ENCODE peak calls at places on chromosome 6, in four cellular contexts. One of them, this sample, is unnamed.

GRCh38 chr6:21808045-21808470 is 214.5 kb downstream of the SOX4 start:
- DNase-seq in AG09309: no peak
- DNase-seq in right lobe of liver: no peak
- DNase-seq in WTC11: no peak
- DNase-seq in this sample: no peak

GRCh38 chr6:36455486-36456027 is 12.8 kb downstream of the KCTD20 start:
- DNase-seq in AG09309: no peak
- DNase-seq in right lobe of liver: no peak
- DNase-seq in WTC11: no peak
- DNase-seq in this sample: peak

GRCh38 chr6:139943391-139943790 is 568.9 kb upstream of the CITED2 start:
- DNase-seq in right lobe of liver: no peak
- DNase-seq in AG09309: peak
- DNase-seq in WTC11: no peak
- DNase-seq in this sample: peak

GRCh38 chr6:15246217-15247211 is 645 bp downstream of the JARID2 start:
- DNase-seq in right lobe of liver: no peak
- DNase-seq in WTC11: no peak
- DNase-seq in AG09309: no peak
- DNase-seq in this sample: no peak

GRCh38 chr6:149560736-149561135 is 5.4 kb upstream of the GINM1 start:
- DNase-seq in right lobe of liver: no peak
- DNase-seq in WTC11: peak
- DNase-seq in AG09309: no peak
- DNase-seq in this sample: peak

GRCh38 chr6:127496471-127496870 is 22.7 kb downstream of the MTCL3 start:
- DNase-seq in AG09309: no peak
- DNase-seq in right lobe of liver: no peak
- DNase-seq in WTC11: no peak
- DNase-seq in this sample: no peak

GRCh38 chr6:166839569-166839968 is 116.8 kb downstream of the RNASET2 start:
- DNase-seq in right lobe of liver: no peak
- DNase-seq in AG09309: no peak
- DNase-seq in WTC11: no peak
- DNase-seq in this sample: no peak

GRCh38 chr6:51468704-51469103 is 618.7 kb downstream of the PKHD1 start:
- DNase-seq in right lobe of liver: no peak
- DNase-seq in WTC11: no peak
- DNase-seq in AG09309: no peak
- DNase-seq in this sample: no peak

GRCh38 chr6:94733066-94733465 is 844.3 kb upstream of the MANEA start:
- DNase-seq in WTC11: peak
- DNase-seq in right lobe of liver: no peak
- DNase-seq in AG09309: no peak
- DNase-seq in this sample: no peak
- TF ChIP-seq CTCF in WTC11: no peak
- TF ChIP-seq CTCF in right lobe of liver: no peak
- TF ChIP-seq CTCF in AG09309: no peak
- TF ChIP-seq CTCF in this sample: no peak

DNA sequence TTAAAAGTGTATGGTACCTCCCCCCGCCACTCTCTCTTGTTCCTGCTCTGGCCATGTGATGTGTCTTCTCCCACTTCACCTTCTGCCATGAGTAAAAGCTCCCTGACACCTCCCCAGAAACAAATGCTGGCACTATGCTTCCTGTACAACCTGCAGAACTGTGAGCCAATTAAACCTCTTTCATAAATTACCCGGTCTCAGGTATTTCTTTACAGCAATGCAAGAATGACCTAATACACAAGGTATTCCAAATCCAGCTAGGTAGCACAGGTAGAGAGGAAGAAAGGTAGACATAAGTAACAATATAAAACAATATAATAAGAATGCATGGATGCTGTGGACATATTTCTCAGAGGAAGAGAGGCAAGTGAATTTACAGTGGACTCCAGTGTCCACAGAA is 394.1 kb upstream of the ARID1B start:
- DNase-seq in AG09309: no peak
- DNase-seq in right lobe of liver: no peak
- DNase-seq in WTC11: no peak
- DNase-seq in this sample: no peak
- TF ChIP-seq CTCF in AG09309: no peak
- TF ChIP-seq CTCF in right lobe of liver: no peak
- TF ChIP-seq CTCF in WTC11: no peak
- TF ChIP-seq CTCF in this sample: no peak

GRCh38 chr6:40586369-40586768 is 795 bp downstream of the LRFN2 start:
- DNase-seq in WTC11: peak
- DNase-seq in AG09309: no peak
- DNase-seq in right lobe of liver: no peak
- DNase-seq in this sample: no peak

GRCh38 chr6:40586800-40587201 is 363 bp downstream of the LRFN2 start:
- DNase-seq in AG09309: no peak
- DNase-seq in WTC11: no peak
- DNase-seq in right lobe of liver: no peak
- DNase-seq in this sample: no peak

GRCh38 chr6:40588480-40588879 is 1.3 kb upstream of the LRFN2 start:
- DNase-seq in WTC11: no peak
- DNase-seq in AG09309: no peak
- DNase-seq in right lobe of liver: no peak
- DNase-seq in this sample: no peak

GRCh38 chr6:40588070-40588384 is 863 bp upstream of the LRFN2 start:
- DNase-seq in right lobe of liver: no peak
- DNase-seq in WTC11: no peak
- DNase-seq in AG09309: no peak
- DNase-seq in this sample: no peak

DNA sequence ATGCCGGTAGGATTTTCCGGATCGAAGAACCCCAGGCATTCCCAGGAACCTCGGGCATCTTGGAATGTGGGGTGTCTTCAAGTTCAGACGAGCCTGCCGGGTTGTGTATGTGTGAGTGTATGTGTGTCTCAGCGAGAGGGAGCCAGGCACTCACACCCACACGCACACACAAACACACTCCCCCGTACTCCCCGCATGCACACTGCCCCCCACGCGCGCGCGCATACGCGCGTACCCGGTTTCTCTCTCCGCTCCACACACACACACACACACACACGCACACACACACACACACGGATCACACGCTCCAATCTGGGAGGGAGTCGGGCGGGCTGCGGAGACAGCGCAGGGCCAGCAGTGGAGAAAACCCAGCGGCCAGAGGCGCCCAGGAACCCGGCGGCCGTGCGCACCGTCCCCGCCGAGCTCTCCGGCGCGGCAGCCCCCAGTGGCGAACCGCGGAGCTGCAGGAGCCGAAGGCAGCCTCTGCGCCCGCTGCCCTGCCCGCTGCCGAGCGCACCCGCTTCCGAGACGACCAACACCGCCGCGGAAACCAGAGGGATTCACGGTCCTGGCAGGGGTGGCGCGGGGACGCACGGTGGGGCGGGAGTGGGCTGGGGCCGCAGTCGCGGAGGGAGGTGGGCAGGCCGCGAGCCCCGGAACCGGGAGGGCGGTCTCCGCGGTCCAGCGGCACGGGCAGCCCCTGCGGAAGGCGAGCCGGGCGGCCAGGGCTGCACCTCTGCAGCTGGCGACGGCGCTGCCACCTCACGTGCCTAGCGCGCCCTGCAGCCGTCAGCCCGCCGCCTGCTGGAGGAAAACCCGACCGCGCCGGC is at the start of gene LRFN2:
- DNase-seq in right lobe of liver: peak
- DNase-seq in AG09309: peak
- DNase-seq in WTC11: peak
- DNase-seq in this sample: peak
- TF ChIP-seq CTCF in right lobe of liver: peak
- TF ChIP-seq CTCF in AG09309: peak
- TF ChIP-seq CTCF in WTC11: peak
- TF ChIP-seq CTCF in this sample: peak

GRCh38 chr6:137869781-137870180 is 2.7 kb downstream of the TNFAIP3 start:
- DNase-seq in right lobe of liver: no peak
- DNase-seq in AG09309: no peak
- DNase-seq in WTC11: no peak
- DNase-seq in this sample: no peak
- TF ChIP-seq CTCF in right lobe of liver: no peak
- TF ChIP-seq CTCF in AG09309: no peak
- TF ChIP-seq CTCF in WTC11: no peak
- TF ChIP-seq CTCF in this sample: no peak

This sample was measured in Calu3.